ENCODE peak calls at places on chromosomes 3 and 15, in six cellular contexts. I is T follicular helper cell, G is fibroblast of lung, N is hippocampal formation, P is progenitor cell of endocrine pancreas, L is mucosa of gallbladder. Z is an unnamed sample.

GRCh38 chr15:69823223-69823907 is 274.4 kb downstream of the TLE3 start:
- DNase-seq in I (no peak), G (no peak), N (no peak), P (no peak), L (no peak), Z (no peak)

GRCh38 chr3:171230857-171231256 is 204.3 kb upstream of the SLC2A2 start:
- DNase-seq in I (no peak), G (no peak), N (no peak), P (no peak), L (no peak), Z (no peak)

GRCh38 chr3:132843851-132844565 is 121.8 kb upstream of the NPHP3 start:
- DNase-seq in I (no peak), G (no peak), N (no peak), P (no peak), L (no peak), Z (no peak)

GRCh38 chr3:72487078-72487765 is 361.0 kb downstream of the SHQ1 start:
- DNase-seq in I (no peak), G (peak), N (no peak), P (no peak), L (peak), Z (peak)

GRCh38 chr15:98727115-98728040 is 79.0 kb downstream of the IGF1R start:
- DNase-seq in I (no peak), G (peak), N (no peak), P (peak), L (peak), Z (peak)

GRCh38 chr3:128496602-128497304 is 3.8 kb upstream of the GATA2 start:
- DNase-seq in I (no peak), G (no peak), N (no peak), P (no peak), L (no peak), Z (no peak)

GRCh38 chr3:56758539-56758981 is 43.2 kb downstream of the ARHGEF3 start:
- DNase-seq in I (no peak), G (peak), N (no peak), P (no peak), L (peak), Z (peak)

GRCh38 chr3:10621749-10622148 is 116.4 kb upstream of the ATP2B2 start:
- DNase-seq in I (no peak), G (no peak), N (no peak), P (no peak), L (no peak), Z (no peak)

GRCh38 chr15:53962646-53963561 is 15.3 kb upstream of the UNC13C start:
- DNase-seq in I (no peak), G (peak), N (no peak), P (peak), L (peak), Z (no peak)

GRCh38 chr3:177284383-177284881 is 87.2 kb upstream of the TBL1XR1 start:
- DNase-seq in I (no peak), G (peak), N (no peak), P (no peak), L (peak), Z (no peak)

GRCh38 chr15:28955160-28955502 is 69.4 kb downstream of the APBA2 start:
- DNase-seq in I (no peak), G (peak), N (no peak), P (no peak), L (no peak), Z (no peak)

GRCh38 chr3:28677581-28677980 is 329.0 kb upstream of the AZI2 start:
- DNase-seq in I (no peak), G (no peak), N (no peak), P (no peak), L (no peak), Z (no peak)

GRCh38 chr3:53589201-53589600 is 94.8 kb downstream of the CACNA1D start:
- DNase-seq in I (no peak), G (no peak), N (no peak), P (no peak), L (no peak), Z (no peak)

GRCh38 chr3:83500422-83500821 is 1458.4 kb upstream of the CADM2 start:
- DNase-seq in I (no peak), G (no peak), N (no peak), P (no peak), L (no peak), Z (no peak)

GRCh38 chr3:197889204-197889930 is 60.6 kb upstream of the RPL35A start:
- DNase-seq in I (no peak), G (no peak), N (no peak), P (no peak), L (no peak), Z (no peak)

GRCh38 chr3:142180761-142181362 is 31.5 kb upstream of the TFDP2 start:
- DNase-seq in I (no peak), G (peak), N (no peak), P (no peak), L (no peak), Z (peak)

GRCh38 chr3:73716418-73716817 is 91.7 kb upstream of the PDZRN3 start:
- DNase-seq in I (no peak), G (peak), N (no peak), P (no peak), L (no peak), Z (peak)

GRCh38 chr3:187914231-187914630 is 169.0 kb upstream of the BCL6 start:
- DNase-seq in I (no peak), G (no peak), N (no peak), P (no peak), L (no peak), Z (no peak)